ENCODE peak calls at places on chromosomes 11 and 22, in six cellular contexts. L is RWPE1; K is adipocyte; A is GM19239; F is HEK293T; B is stimulated activated CD4-positive, alpha-beta T cell treated with anti-CD3 and anti-CD28 coated beads, Interleukin-2, amount 100 ng/mL, for 48 hours. O is an unnamed sample.

GRCh38 chr11:35227551-35228341 is 88.8 kb downstream of the CD44 start:
- DNase-seq in K (no peak), L (no peak), B (no peak), A (no peak), F (no peak), O (no peak)

GRCh38 chr22:46340676-46341075 is 5.2 kb downstream of the TRMU start:
- DNase-seq in B (no peak), F (no peak), L (no peak), K (no peak), A (no peak), O (no peak)

GRCh38 chr22:42700901-42701300 is 19.8 kb downstream of the A4GALT start:
- DNase-seq in A (no peak), K (no peak), F (no peak), L (no peak), B (no peak), O (no peak)

GRCh38 chr22:39278040-39278439 is 33.3 kb upstream of the PDGFB start:
- DNase-seq in K (no peak), A (no peak), F (no peak), L (no peak), B (no peak), O (no peak)

GRCh38 chr22:50576070-50576469 is 2.2 kb downstream of the CPT1B start:
- DNase-seq in B (no peak), A (no peak), L (no peak), K (peak; percentile 9), F (peak; percentile 54), O (peak; percentile 27)

GRCh38 chr11:2426221-2426620 is 18.1 kb downstream of the TRPM5 start:
- DNase-seq in B (no peak), K (no peak), A (no peak), F (no peak), L (no peak), O (no peak)

GRCh38 chr22:28885939-28886338 is 2.6 kb downstream of the ZNRF3 start:
- DNase-seq in F (no peak), L (no peak), K (no peak), A (no peak), B (no peak), O (no peak)

GRCh38 chr11:79325851-79326250 is 115.0 kb downstream of the TENM4 start:
- DNase-seq in L (no peak), B (no peak), F (no peak), A (no peak), K (no peak), O (no peak)

GRCh38 chr22:24845036-24845918 is 39.3 kb downstream of the SGSM1 start:
- DNase-seq in L (peak; percentile 35), B (no peak), F (no peak), A (no peak), K (no peak), O (peak; percentile 12)

GRCh38 chr11:119206512-119207299 is 567 bp downstream of the CBL start:
- DNase-seq in K (peak; percentile 72), B (peak; percentile 51), F (no peak), A (peak; percentile 47), L (peak; percentile 34), O (peak; percentile 27)

GRCh38 chr22:17655289-17655688 is 16.7 kb downstream of the BCL2L13 start:
- DNase-seq in B (no peak), F (no peak), A (no peak), K (no peak), L (no peak), O (no peak)

GRCh38 chr11:69356703-69357457 is 62.9 kb downstream of the MYEOV start:
- DNase-seq in A (no peak), B (no peak), L (no peak), F (no peak), K (no peak), O (no peak)

GRCh38 chr22:46767249-46767985 is 5.0 kb downstream of the TBC1D22A start:
- DNase-seq in L (no peak), K (no peak), B (no peak), F (no peak), A (no peak), O (no peak)

GRCh38 chr22:20316217-20316843 is 3.5 kb downstream of the DGCR6L start:
- DNase-seq in A (no peak), B (no peak), L (no peak), K (no peak), F (no peak), O (no peak)

GRCh38 chr11:67384851-67385366 is 6.9 kb upstream of the RAD9A start:
- DNase-seq in L (no peak), A (no peak), F (no peak), K (peak; percentile 44), B (no peak), O (no peak)

GRCh38 chr11:73198677-73199076 is 19.4 kb upstream of the P2RY2 start:
- DNase-seq in B (no peak), A (no peak), L (no peak), F (no peak), K (no peak), O (peak; percentile 34)

GRCh38 chr11:128714881-128715280 is 21.0 kb downstream of the FLI1 start:
- DNase-seq in K (peak; percentile 95), F (no peak), B (no peak), L (peak; percentile 45), A (no peak), O (no peak)

GRCh38 chr11:9039194-9039593 is 35.4 kb upstream of the NRIP3 start:
- DNase-seq in B (no peak), L (peak; percentile 70), K (no peak), F (no peak), A (peak; percentile 9), O (peak; percentile 23)

GRCh38 chr22:47775686-47776085 is 1013.2 kb downstream of the TBC1D22A start:
- DNase-seq in L (no peak), B (no peak), F (no peak), K (no peak), A (no peak), O (no peak)

GRCh38 chr22:20524004-20524481 is 16.6 kb downstream of the MED15 start:
- DNase-seq in F (peak; percentile 6), B (no peak), L (no peak), A (no peak), K (no peak), O (no peak)

GRCh38 chr11:19027829-19028595 is 32.5 kb downstream of the MRGPRX2 start:
- DNase-seq in B (no peak), K (no peak), F (no peak), A (no peak), L (peak; percentile 92), O (peak; percentile 25)

GRCh38 chr22:31488988-31489617 is 539 bp downstream of the EIF4ENIF1 start:
- DNase-seq in L (no peak), K (peak; percentile 73), F (peak; percentile 71), A (peak; percentile 18), B (peak; percentile 25), O (peak; percentile 33)

GRCh38 chr22:39098026-39098425 is 982 bp downstream of the APOBEC3H start:
- DNase-seq in F (peak; percentile 9), L (no peak), A (no peak), K (no peak), B (no peak), O (no peak)

GRCh38 chr11:71129624-71130023 is 122.8 kb downstream of the SHANK2 start:
- DNase-seq in B (no peak), A (no peak), L (peak; percentile 67), K (no peak), F (no peak), O (no peak)

GRCh38 chr22:48579035-48579914 is 1248.4 kb downstream of the BRD1 start:
- DNase-seq in A (no peak), B (no peak), F (no peak), K (no peak), L (no peak), O (no peak)

GRCh38 chr11:92227954-92228935 is 3.6 kb downstream of the FAT3 start:
- DNase-seq in F (no peak), B (no peak), A (no peak), L (no peak), K (no peak), O (no peak)

GRCh38 chr11:2909145-2909914 is 19.9 kb downstream of the PHLDA2 start:
- DNase-seq in A (no peak), L (no peak), K (no peak), B (no peak), F (no peak), O (no peak)